ENCODE peak calls at places on chromosomes 12 and 14, in eight cellular contexts. K, E, A, M, Q, U, V and L are unnamed samples.

GRCh38 chr14:96484391-96484790 is 17.8 kb upstream of the PAPOLA start:
- DNase-seq in K (no peak), E (no peak), A (no peak), M (no peak), Q (no peak), U (no peak), V (no peak), L (no peak)

GRCh38 chr12:47883663-47884195 is 21.1 kb downstream of the VDR start:
- DNase-seq in K (no peak), E (no peak), A (no peak), M (no peak), Q (no peak), U (no peak), V (no peak), L (no peak)

GRCh38 chr12:54259194-54260011 is 20.5 kb downstream of the CBX5 start:
- DNase-seq in K (peak; percentile 79), E (peak; percentile 84), A (peak; percentile 68), M (peak; percentile 78), Q (peak; percentile 81), U (peak; percentile 65), V (peak; percentile 90), L (peak; percentile 78)

GRCh38 chr14:90520326-90520725 is 123.5 kb downstream of the CALM1 start:
- DNase-seq in K (no peak), E (no peak), A (no peak), M (no peak), Q (no peak), U (no peak), V (no peak), L (no peak)

GRCh38 chr14:72098202-72098601 is 166.0 kb downstream of the RGS6 start:
- DNase-seq in K (no peak), E (no peak), A (no peak), M (no peak), Q (no peak), U (no peak), V (no peak), L (no peak)

GRCh38 chr12:130656411-130656810 is 59.7 kb downstream of the RIMBP2 start:
- DNase-seq in K (no peak), E (no peak), A (no peak), M (no peak), Q (no peak), U (no peak), V (no peak), L (no peak)

GRCh38 chr14:102474934-102475333 is 34.6 kb downstream of the ANKRD9 start:
- DNase-seq in K (no peak), E (no peak), A (peak; percentile 29), M (peak; percentile 13), Q (peak; percentile 70), U (no peak), V (peak; percentile 76), L (no peak)

GRCh38 chr12:77947326-77947725 is 116.6 kb downstream of the NAV3 start:
- DNase-seq in K (no peak), E (no peak), A (no peak), M (peak; percentile 77), Q (no peak), U (no peak), V (peak; percentile 66), L (no peak)

GRCh38 chr12:89305373-89305772 is 46.9 kb downstream of the DUSP6 start:
- DNase-seq in K (no peak), E (no peak), A (no peak), M (no peak), Q (no peak), U (no peak), V (no peak), L (no peak)

GRCh38 chr12:69437073-69437472 is 33.1 kb upstream of the FRS2 start:
- DNase-seq in K (no peak), E (no peak), A (no peak), M (no peak), Q (no peak), U (no peak), V (no peak), L (no peak)

GRCh38 chr14:99327458-99328250 is 55.7 kb upstream of the BCL11B start:
- DNase-seq in K (peak; percentile 24), E (no peak), A (no peak), M (no peak), Q (no peak), U (no peak), V (no peak), L (no peak)

GRCh38 chr14:96904201-96904600 is 107.0 kb downstream of the VRK1 start:
- DNase-seq in K (no peak), E (no peak), A (peak; percentile 37), M (peak; percentile 68), Q (no peak), U (no peak), V (no peak), L (no peak)

GRCh38 chr12:56488041-56488955 is at the start of gene GLS2:
- DNase-seq in K (peak; percentile 71), E (peak; percentile 78), A (peak; percentile 38), M (peak; percentile 55), Q (peak; percentile 77), U (peak; percentile 17), V (peak; percentile 70), L (peak; percentile 94)

GRCh38 chr14:49972199-49972671 is 79.4 kb downstream of the ARF6 start:
- DNase-seq in K (no peak), E (peak; percentile 51), A (no peak), M (peak; percentile 66), Q (no peak), U (no peak), V (peak; percentile 82), L (no peak)

GRCh38 chr12:27549801-27550652 is 26.0 kb downstream of the PPFIBP1 start:
- DNase-seq in K (peak; percentile 33), E (no peak), A (peak; percentile 97), M (peak; percentile 99), Q (peak; percentile 86), U (peak; percentile 93), V (peak; percentile 99), L (no peak)

GRCh38 chr12:76035045-76035444 is 3.5 kb upstream of the PHLDA1 start:
- DNase-seq in K (no peak), E (no peak), A (no peak), M (no peak), Q (no peak), U (no peak), V (no peak), L (no peak)

GRCh38 chr12:89671469-89671868 is 37.2 kb downstream of the ATP2B1 start:
- DNase-seq in K (no peak), E (no peak), A (peak; percentile 90), M (peak; percentile 90), Q (no peak), U (peak; percentile 48), V (peak; percentile 94), L (no peak)

GRCh38 chr14:61321385-61322010 is at the start of gene PRKCH:
- DNase-seq in K (peak; percentile 73), E (peak; percentile 88), A (peak; percentile 11), M (peak; percentile 8), Q (peak; percentile 89), U (no peak), V (peak; percentile 1), L (peak; percentile 88)

DNA sequence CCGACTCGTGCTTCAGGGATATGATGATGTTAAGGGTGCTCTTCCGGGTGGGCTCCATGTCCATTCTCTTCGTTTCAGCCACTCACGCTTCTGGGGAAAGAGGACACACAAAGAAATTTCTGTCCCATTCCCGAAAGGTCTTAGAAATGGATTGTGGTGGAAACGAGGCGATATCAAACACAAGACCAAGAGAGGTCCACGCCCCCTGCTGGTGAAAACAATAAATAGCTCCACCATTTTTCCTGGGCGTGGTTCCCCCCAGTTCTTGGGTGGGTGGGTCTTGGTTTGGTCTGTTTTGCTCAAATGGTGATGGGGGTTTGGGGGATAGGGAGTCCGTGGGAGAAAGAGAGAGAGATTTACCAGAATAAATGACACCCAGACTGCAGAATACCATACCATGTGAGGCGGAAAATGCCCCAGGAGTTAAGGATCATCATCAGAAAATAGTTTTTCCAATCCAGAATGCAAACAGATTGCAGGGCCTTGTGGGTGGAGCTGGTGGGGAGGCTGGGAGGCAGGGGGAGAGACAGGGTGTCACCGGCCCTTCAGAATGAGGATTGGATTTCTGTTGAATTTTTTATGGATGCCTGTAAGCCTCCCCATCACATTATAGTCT is 55.6 kb downstream of the SRRM4 start:
- DNase-seq in K (peak; percentile 64), E (peak; percentile 34), A (no peak), M (no peak), Q (no peak), U (no peak), V (peak; percentile 16), L (peak; percentile 61)
- TF ChIP-seq CTCF in K (peak; percentile 58), E (peak; percentile 59), A (peak; percentile 35), M (peak; percentile 17), Q (peak; percentile 34), U (peak; percentile 30), V (peak; percentile 52), L (peak; percentile 66)

GRCh38 chr12:108065061-108065460 is 64.0 kb upstream of the WSCD2 start:
- DNase-seq in K (peak; percentile 55), E (no peak), A (no peak), M (no peak), Q (no peak), U (no peak), V (no peak), L (no peak)

GRCh38 chr12:108066583-108067234 is 62.4 kb upstream of the WSCD2 start:
- DNase-seq in K (no peak), E (no peak), A (no peak), M (no peak), Q (no peak), U (no peak), V (no peak), L (no peak)

DNA sequence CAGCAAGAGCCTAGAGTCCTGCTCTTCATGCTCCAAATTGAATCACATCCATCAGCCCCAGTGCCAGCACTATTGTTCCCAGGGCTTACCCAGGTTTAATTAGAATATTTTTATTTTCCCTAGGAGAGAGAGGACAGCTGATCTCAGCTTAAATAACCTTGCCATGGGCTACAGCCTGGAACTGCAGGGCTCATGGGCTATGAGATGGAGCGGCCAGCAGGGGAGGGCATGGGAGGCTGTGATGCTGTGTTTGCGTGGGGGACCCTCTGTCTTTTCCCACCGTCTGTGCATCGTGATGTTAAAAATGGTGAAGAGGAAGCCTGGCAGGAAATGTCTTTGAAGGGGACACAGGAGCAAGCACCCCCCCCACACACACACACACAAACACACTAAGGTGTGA is 59.3 kb upstream of the WSCD2 start:
- DNase-seq in K (no peak), E (no peak), A (no peak), M (no peak), Q (no peak), U (no peak), V (no peak), L (no peak)
- TF ChIP-seq CTCF in K (no peak), E (no peak), A (no peak), M (no peak), Q (no peak), U (no peak), V (no peak), L (no peak)

GRCh38 chr14:34865889-34866574 is 9.1 kb downstream of the BAZ1A start:
- DNase-seq in K (no peak), E (no peak), A (no peak), M (no peak), Q (no peak), U (no peak), V (no peak), L (no peak)
- TF ChIP-seq CTCF in K (no peak), E (no peak), A (no peak), M (no peak), Q (no peak), U (no peak), V (no peak), L (no peak)

DNA sequence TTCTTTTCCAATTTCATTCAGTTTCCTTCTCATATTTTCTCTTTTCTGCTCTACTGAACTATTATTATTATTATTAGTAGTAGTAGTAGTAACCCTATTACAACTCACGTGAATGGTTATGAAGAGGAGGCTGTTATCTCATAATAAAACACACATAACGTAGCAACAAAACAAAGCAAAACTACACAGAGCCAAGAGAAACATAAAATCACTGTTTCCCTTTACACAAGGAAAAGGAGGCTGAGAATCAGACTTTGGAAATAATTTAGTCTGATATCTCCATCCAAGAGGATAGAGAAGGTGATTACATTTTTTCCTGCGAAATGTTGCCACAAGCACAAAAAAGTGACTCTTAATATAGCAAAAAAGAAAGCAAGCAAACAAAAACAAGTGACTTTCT is 975.8 kb upstream of the FLRT2 start:
- DNase-seq in K (no peak), E (no peak), A (no peak), M (no peak), Q (no peak), U (no peak), V (no peak), L (no peak)
- TF ChIP-seq CTCF in K (no peak), E (no peak), A (no peak), M (no peak), Q (no peak), U (no peak), V (no peak), L (no peak)